ENCODE peak calls at places on chromosome 21, in ten cellular contexts. V, J, E, X, Z, G, S, P, D and A are unnamed samples.

GRCh38 chr21:25895565-25896205 is 160.9 kb downstream of the GABPA start:
- ATAC-seq in V (peak; percentile 75), J (peak; percentile 55), E (peak; percentile 64), X (peak; percentile 62), Z (peak; percentile 50), G (peak; percentile 67), S (peak; percentile 82), P (peak; percentile 59), D (peak; percentile 82), A (peak; percentile 85)

GRCh38 chr21:40768056-40768455 is 78.9 kb downstream of the DSCAM start:
- ATAC-seq in V (no peak), J (no peak), E (no peak), X (no peak), Z (no peak), G (no peak), S (no peak), P (no peak), D (no peak), A (no peak)

GRCh38 chr21:40990366-40990765 is 143.4 kb upstream of the DSCAM start:
- ATAC-seq in V (no peak), J (no peak), E (peak; percentile 17), X (no peak), Z (no peak), G (no peak), S (no peak), P (no peak), D (no peak), A (no peak)

GRCh38 chr21:18298228-18298627 is 53.6 kb downstream of the CHODL start:
- ATAC-seq in V (no peak), J (no peak), E (no peak), X (no peak), Z (no peak), G (no peak), S (no peak), P (no peak), D (no peak), A (no peak)

GRCh38 chr21:35838987-35839763 is 221.2 kb downstream of the SETD4 start:
- ATAC-seq in V (peak; percentile 49), J (no peak), E (no peak), X (peak; percentile 15), Z (no peak), G (no peak), S (no peak), P (no peak), D (peak; percentile 61), A (peak; percentile 62)

GRCh38 chr21:14270631-14271030 is 54.7 kb downstream of the RBM11 start:
- ATAC-seq in V (no peak), J (no peak), E (no peak), X (no peak), Z (no peak), G (no peak), S (no peak), P (no peak), D (no peak), A (peak; percentile 17)

GRCh38 chr21:25512095-25513086 is 94.9 kb downstream of the MRPL39 start:
- ATAC-seq in V (peak; percentile 20), J (no peak), E (no peak), X (no peak), Z (peak; percentile 72), G (peak; percentile 66), S (no peak), P (peak; percentile 53), D (no peak), A (no peak)

GRCh38 chr21:46483300-46484295 is 24.9 kb downstream of the DIP2A start:
- ATAC-seq in V (peak; percentile 61), J (peak; percentile 27), E (no peak), X (peak; percentile 82), Z (peak; percentile 89), G (peak; percentile 22), S (peak; percentile 90), P (no peak), D (peak; percentile 83), A (no peak)

GRCh38 chr21:44871576-44872265 is 1.8 kb downstream of the PTTG1IP start:
- ATAC-seq in V (peak; percentile 30), J (peak; percentile 3), E (peak; percentile 41), X (peak; percentile 12), Z (no peak), G (no peak), S (peak; percentile 16), P (no peak), D (peak; percentile 9), A (peak; percentile 66)

GRCh38 chr21:14572206-14572780 is 26.2 kb upstream of the SAMSN1 start:
- ATAC-seq in V (no peak), J (no peak), E (no peak), X (no peak), Z (peak; percentile 79), G (peak; percentile 74), S (no peak), P (peak; percentile 83), D (no peak), A (no peak)

GRCh38 chr21:33539612-33540011 is 2.3 kb downstream of the GART start:
- ATAC-seq in V (no peak), J (no peak), E (no peak), X (no peak), Z (no peak), G (no peak), S (no peak), P (no peak), D (no peak), A (no peak)

GRCh38 chr21:44350773-44351481 is 2.5 kb upstream of the TRPM2 start:
- ATAC-seq in V (no peak), J (no peak), E (no peak), X (no peak), Z (no peak), G (no peak), S (no peak), P (no peak), D (no peak), A (no peak)

GRCh38 chr21:32682696-32683474 is 44.9 kb downstream of the SYNJ1 start:
- ATAC-seq in V (no peak), J (no peak), E (no peak), X (no peak), Z (no peak), G (no peak), S (no peak), P (no peak), D (no peak), A (no peak)

GRCh38 chr21:38476385-38476784 is 21.9 kb downstream of the ERG start:
- ATAC-seq in V (peak; percentile 91), J (no peak), E (no peak), X (peak; percentile 36), Z (no peak), G (no peak), S (peak; percentile 66), P (no peak), D (peak; percentile 70), A (no peak)

GRCh38 chr21:42478504-42478903 is 17.5 kb downstream of the RSPH1 start:
- ATAC-seq in V (no peak), J (no peak), E (no peak), X (no peak), Z (no peak), G (no peak), S (no peak), P (no peak), D (no peak), A (no peak)

GRCh38 chr21:25857308-25858099 is 122.7 kb downstream of the GABPA start:
- ATAC-seq in V (no peak), J (peak; percentile 59), E (no peak), X (no peak), Z (no peak), G (no peak), S (no peak), P (no peak), D (no peak), A (no peak)

GRCh38 chr21:44444286-44444931 is 10.9 kb upstream of the LRRC3 start:
- ATAC-seq in V (no peak), J (no peak), E (no peak), X (no peak), Z (no peak), G (no peak), S (no peak), P (no peak), D (no peak), A (peak; percentile 28)

GRCh38 chr21:37414292-37415253 is 48.0 kb downstream of the DYRK1A start:
- ATAC-seq in V (no peak), J (no peak), E (no peak), X (no peak), Z (peak; percentile 43), G (peak; percentile 13), S (no peak), P (no peak), D (no peak), A (no peak)

GRCh38 chr21:33386222-33386784 is 16.9 kb upstream of the IFNGR2 start:
- ATAC-seq in V (no peak), J (peak; percentile 23), E (no peak), X (no peak), Z (no peak), G (no peak), S (no peak), P (no peak), D (no peak), A (no peak)

GRCh38 chr21:36959020-36959835 is 7.2 kb downstream of the HLCS start:
- ATAC-seq in V (no peak), J (no peak), E (peak; percentile 21), X (no peak), Z (no peak), G (no peak), S (no peak), P (no peak), D (no peak), A (peak; percentile 77)

GRCh38 chr21:45506241-45506817 is 35.9 kb downstream of the SLC19A1 start:
- ATAC-seq in V (no peak), J (peak; percentile 8), E (no peak), X (no peak), Z (no peak), G (no peak), S (no peak), P (peak; percentile 3), D (no peak), A (peak; percentile 9)

GRCh38 chr21:19844334-19844733 is 1153.9 kb upstream of the NCAM2 start:
- ATAC-seq in V (no peak), J (no peak), E (no peak), X (peak; percentile 70), Z (no peak), G (no peak), S (peak; percentile 73), P (no peak), D (peak; percentile 33), A (no peak)

GRCh38 chr21:45019887-45020537 is 54.4 kb upstream of the ADARB1 start:
- ATAC-seq in V (no peak), J (no peak), E (no peak), X (no peak), Z (no peak), G (no peak), S (no peak), P (no peak), D (no peak), A (no peak)

GRCh38 chr21:35579520-35580293 is 480.6 kb downstream of the SETD4 start:
- ATAC-seq in V (no peak), J (no peak), E (no peak), X (no peak), Z (peak; percentile 82), G (peak; percentile 66), S (no peak), P (peak; percentile 55), D (no peak), A (no peak)

GRCh38 chr21:31161157-31161556 is 122.9 kb upstream of the KRTAP19-8 start:
- ATAC-seq in V (no peak), J (peak; percentile 61), E (peak; percentile 36), X (peak; percentile 20), Z (peak; percentile 70), G (peak; percentile 77), S (no peak), P (peak; percentile 77), D (no peak), A (no peak)

GRCh38 chr21:46065215-46065992 is 32.5 kb upstream of the COL6A2 start:
- ATAC-seq in V (peak; percentile 63), J (no peak), E (peak; percentile 31), X (peak; percentile 43), Z (no peak), G (no peak), S (peak; percentile 33), P (peak; percentile 20), D (peak; percentile 63), A (no peak)

GRCh38 chr21:42923553-42924432 is 1.6 kb downstream of the ERVH48-1 start:
- ATAC-seq in V (peak; percentile 89), J (peak; percentile 91), E (peak; percentile 92), X (peak; percentile 88), Z (peak; percentile 99), G (peak; percentile 99), S (peak; percentile 91), P (peak; percentile 99), D (peak; percentile 96), A (peak; percentile 90)

GRCh38 chr21:44347911-44348451 is 5.4 kb upstream of the TRPM2 start:
- ATAC-seq in V (no peak), J (no peak), E (no peak), X (no peak), Z (no peak), G (no peak), S (no peak), P (no peak), D (no peak), A (no peak)